ENCODE peak calls at places on chromosomes 4 and X, in seven cellular contexts. D is thyroid gland, F is stomach, M is tibial nerve, V is K562, O is iPS DF 6.9, X is heart right ventricle. I is an unnamed sample. For H3K27me3 and H3K36me3, the result is how much of the 10 kb centered on the place peaks cover.

GRCh38 chrX:153333271-153333670 is 682 bp upstream of the ZNF275 start:
- DNase-seq in O (no peak), F (no peak), D (no peak), X (no peak), V (no peak), M (no peak), I (peak)

GRCh38 chr4:68655764-68656444 is 14.5 kb downstream of the UGT2B15 start:
- DNase-seq in M (no peak), O (no peak), X (no peak), V (no peak), F (no peak), D (no peak), I (no peak)

GRCh38 chr4:80207172-80207583 is 9.9 kb downstream of the PRDM8 start:
- DNase-seq in D (peak), M (no peak), V (no peak), X (no peak), F (no peak), O (no peak), I (no peak)

GRCh38 chr4:165965503-165965902 is 92.5 kb downstream of the TLL1 start:
- DNase-seq in D (no peak), V (no peak), F (no peak), X (no peak), M (no peak), O (no peak), I (no peak)

GRCh38 chr4:38326499-38326898 is 337.5 kb upstream of the KLF3 start:
- DNase-seq in O (no peak), F (no peak), X (no peak), M (no peak), D (no peak), V (no peak), I (no peak)

GRCh38 chrX:86379209-86379608 is 231.0 kb downstream of the DACH2 start:
- DNase-seq in O (no peak), M (no peak), D (no peak), F (no peak), X (no peak), V (no peak), I (no peak)

GRCh38 chr4:911871-912490 is 20.1 kb downstream of the GAK start:
- DNase-seq in O (no peak), F (no peak), X (peak), M (no peak), V (no peak), D (no peak), I (no peak)

GRCh38 chr4:140095694-140096482 is 58.1 kb downstream of the MAML3 start:
- DNase-seq in X (peak), F (no peak), O (no peak), V (no peak), M (no peak), D (no peak), I (peak)

GRCh38 chr4:102299302-102299701 is 46.0 kb downstream of the SLC39A8 start:
- DNase-seq in F (no peak), D (no peak), V (no peak), X (no peak), M (no peak), O (no peak), I (no peak)

GRCh38 chrX:153750126-153750774 is 13.8 kb upstream of the PLXNB3 start:
- DNase-seq in X (no peak), O (no peak), F (no peak), V (peak), D (no peak), M (no peak), I (no peak)

GRCh38 chr4:101790521-101791188 is at the start of gene BANK1:
- DNase-seq in O (peak), X (peak), V (no peak), M (no peak), D (peak), F (peak), I (peak)

GRCh38 chrX:47373198-47373597 is 2.8 kb downstream of the ZNF157 start:
- DNase-seq in V (no peak), M (no peak), X (no peak), F (no peak), O (no peak), D (no peak), I (no peak)

GRCh38 chr4:77777135-77777777 is 41.9 kb downstream of the CNOT6L start:
- DNase-seq in M (no peak), O (no peak), V (no peak), F (no peak), X (no peak), D (no peak), I (peak)

DNA sequence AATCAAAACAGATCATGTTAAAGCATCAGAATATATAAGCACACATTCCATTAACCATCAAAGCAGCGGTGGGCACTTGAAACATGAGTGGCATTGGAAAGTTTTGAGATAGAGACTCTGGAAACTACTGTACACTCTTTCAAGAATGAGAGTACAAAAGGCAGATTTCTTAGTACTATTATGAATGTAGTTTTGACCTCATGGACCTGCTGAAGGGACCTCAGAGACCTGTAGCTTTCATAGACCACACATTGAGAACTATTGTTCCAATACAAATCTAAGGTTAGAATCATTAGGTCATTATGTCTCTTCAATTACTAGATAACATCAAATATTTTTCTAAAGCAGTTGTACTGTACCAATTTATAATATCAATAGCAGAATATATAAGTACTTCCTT is 283.6 kb downstream of the RPA4 start:
- DNase-seq in M (no peak), D (no peak), V (no peak), O (no peak), F (no peak), X (no peak), I (no peak)
- H3K27me3 ChIP-seq in M (under half), D (under half), V (under half), O (under half), F (under half), X (under half), I (under half)

GRCh38 chrX:53544936-53545335 is 110.8 kb upstream of the HSD17B10 start:
- DNase-seq in M (no peak), V (no peak), X (no peak), O (no peak), F (no peak), D (no peak), I (no peak)

GRCh38 chrX:53547668-53548067 is 113.5 kb upstream of the HSD17B10 start:
- DNase-seq in M (no peak), X (no peak), V (no peak), O (no peak), F (no peak), D (no peak), I (no peak)

GRCh38 chrX:53556868-53557267 is 122.7 kb upstream of the HSD17B10 start:
- DNase-seq in X (no peak), D (no peak), M (no peak), F (no peak), V (no peak), O (no peak), I (no peak)

GRCh38 chrX:53550756-53551463 is 116.7 kb upstream of the HSD17B10 start:
- DNase-seq in V (no peak), D (no peak), F (no peak), X (no peak), O (no peak), M (no peak), I (no peak)
- H3K36me3 ChIP-seq in V (half or more), D (half or more), F (under half), X (half or more), O (under half), M (under half), I (under half)

GRCh38 chrX:149073464-149073863 is 431.6 kb downstream of the IDS start:
- DNase-seq in O (no peak), D (no peak), F (no peak), V (no peak), M (no peak), X (no peak), I (peak)
- H3K27ac ChIP-seq in O (no peak), D (no peak), F (no peak), V (no peak), M (no peak), X (no peak), I (no peak)

DNA sequence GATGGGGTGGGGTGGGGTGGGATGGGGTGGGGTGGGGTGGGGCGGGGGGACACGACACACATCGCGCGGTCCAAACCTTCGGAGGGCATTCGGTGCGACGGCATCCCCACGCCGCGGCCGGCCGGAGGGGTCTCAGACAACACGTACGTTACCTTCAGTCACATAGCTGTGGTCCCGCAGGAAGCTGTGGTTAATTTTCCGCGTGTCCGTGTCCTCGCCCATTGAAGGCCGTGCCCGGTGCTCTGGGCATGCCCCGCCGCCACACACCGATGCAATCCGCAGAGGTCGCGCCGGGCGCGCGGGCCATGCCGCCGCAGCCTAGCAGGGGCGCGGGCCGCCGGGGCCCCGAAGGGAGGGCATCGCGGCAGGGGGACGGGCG is 417 bp downstream of the PPP2R2C start:
- DNase-seq in O (no peak), X (no peak), V (no peak), F (no peak), M (no peak), D (no peak), I (no peak)
- H3K27me3 ChIP-seq in O (under half), X (half or more), V (under half), F (half or more), M (half or more), D (under half), I (half or more)

I was measured in cardiac muscle cell.